ENCODE peak calls at places on chromosomes 5 and 9, in five cellular contexts. V is kidney tubule cell; T is CD4-positive, alpha-beta memory T cell; Z is stimulated activated CD4-positive, alpha-beta T cell treated with anti-CD3 and anti-CD28 coated beads, Interleukin-12 subunit alpha, Interleukin-12 subunit beta, amount 100 ng/mL, for 24 hours; H is caudate nucleus. D is an unnamed sample.

GRCh38 chr9:100602302-100602930 is 24.5 kb downstream of the CAVIN4 start:
- DNase-seq in V (peak), T (no peak), Z (no peak), H (no peak), D (no peak)

GRCh38 chr9:79028101-79028500 is 543.7 kb upstream of the TLE4 start:
- DNase-seq in V (peak), T (no peak), Z (no peak), H (no peak), D (no peak)

GRCh38 chr5:143929486-143929885 is 117.5 kb downstream of the HMHB1 start:
- DNase-seq in V (no peak), T (no peak), Z (no peak), H (no peak), D (no peak)

GRCh38 chr9:87343816-87344438 is 153.7 kb upstream of the DAPK1 start:
- DNase-seq in V (peak), T (no peak), Z (no peak), H (no peak), D (no peak)

GRCh38 chr9:14766299-14766698 is 43.8 kb upstream of the CER1 start:
- DNase-seq in V (no peak), T (no peak), Z (no peak), H (no peak), D (no peak)

GRCh38 chr9:108333406-108334031 is 522.3 kb downstream of the ACTL7B start:
- DNase-seq in V (no peak), T (no peak), Z (no peak), H (no peak), D (no peak)

GRCh38 chr5:141915881-141916336 is 7.8 kb upstream of the DELE1 start:
- DNase-seq in V (no peak), T (no peak), Z (no peak), H (no peak), D (no peak)

GRCh38 chr9:91905958-91906585 is 44.0 kb downstream of the ROR2 start:
- DNase-seq in V (no peak), T (peak), Z (no peak), H (no peak), D (no peak)

GRCh38 chr9:132754236-132754635 is 84.0 kb downstream of the GTF3C4 start:
- DNase-seq in V (no peak), T (no peak), Z (no peak), H (no peak), D (no peak)

GRCh38 chr9:121267689-121268597 is at the start of gene GSN:
- DNase-seq in V (peak), T (peak), Z (peak), H (peak), D (peak)

GRCh38 chr5:68215888-68216736 is 556 bp downstream of the PIK3R1 start:
- DNase-seq in V (peak), T (peak), Z (peak), H (peak), D (peak)